ENCODE peak calls at places on chromosomes 13 and 19, in four cellular contexts. One of them, this sample, is unnamed.

GRCh38 chr13:39401091-39401647 is 201.8 kb downstream of the LHFPL6 start:
- DNase-seq in suprapubic skin: no peak
- DNase-seq in GM23338: no peak
- DNase-seq in H1: no peak
- DNase-seq in this sample: no peak

GRCh38 chr19:46115396-46116109 is 8.9 kb downstream of the IGFL3 start:
- DNase-seq in suprapubic skin: no peak
- DNase-seq in GM23338: no peak
- DNase-seq in H1: no peak
- DNase-seq in this sample: no peak

GRCh38 chr13:23946067-23946466 is 48.8 kb upstream of the C1QTNF9B start:
- DNase-seq in suprapubic skin: no peak
- DNase-seq in GM23338: no peak
- DNase-seq in H1: no peak
- DNase-seq in this sample: no peak

GRCh38 chr13:95644611-95645052 is at the start of gene DZIP1:
- DNase-seq in suprapubic skin: peak
- DNase-seq in GM23338: peak
- DNase-seq in H1: peak
- DNase-seq in this sample: no peak

GRCh38 chr19:20107301-20107700 is 29.5 kb downstream of the ZNF90 start:
- DNase-seq in suprapubic skin: no peak
- DNase-seq in GM23338: no peak
- DNase-seq in H1: no peak
- DNase-seq in this sample: no peak

GRCh38 chr19:43634877-43635560 is 4.6 kb downstream of the CADM4 start:
- DNase-seq in suprapubic skin: peak
- DNase-seq in GM23338: peak
- DNase-seq in H1: no peak
- DNase-seq in this sample: no peak

GRCh38 chr19:40718774-40719391 is 2.0 kb downstream of the ITPKC start:
- DNase-seq in suprapubic skin: peak
- DNase-seq in GM23338: peak
- DNase-seq in H1: no peak
- DNase-seq in this sample: no peak

GRCh38 chr19:13976446-13976845 is 24.1 kb downstream of the DCAF15 start:
- DNase-seq in suprapubic skin: no peak
- DNase-seq in GM23338: no peak
- DNase-seq in H1: no peak
- DNase-seq in this sample: no peak

GRCh38 chr19:55370305-55370988 is at the start of gene IL11:
- DNase-seq in suprapubic skin: no peak
- DNase-seq in GM23338: no peak
- DNase-seq in H1: no peak
- DNase-seq in this sample: no peak

GRCh38 chr13:99909097-99909835 is 62.3 kb downstream of the ZIC5 start:
- DNase-seq in suprapubic skin: no peak
- DNase-seq in GM23338: no peak
- DNase-seq in H1: no peak
- DNase-seq in this sample: no peak

GRCh38 chr13:25196971-25197370 is 24.9 kb upstream of the AMER2 start:
- DNase-seq in suprapubic skin: no peak
- DNase-seq in GM23338: no peak
- DNase-seq in H1: no peak
- DNase-seq in this sample: no peak

GRCh38 chr13:43303040-43303729 is 279.8 kb downstream of the DNAJC15 start:
- DNase-seq in suprapubic skin: no peak
- DNase-seq in GM23338: peak
- DNase-seq in H1: peak
- DNase-seq in this sample: no peak

GRCh38 chr13:113122571-113123225 is at the start of gene F10:
- DNase-seq in suprapubic skin: no peak
- DNase-seq in GM23338: peak
- DNase-seq in H1: no peak
- DNase-seq in this sample: no peak

GRCh38 chr13:25890671-25891212 is 161.1 kb downstream of the SHISA2 start:
- DNase-seq in suprapubic skin: no peak
- DNase-seq in GM23338: no peak
- DNase-seq in H1: no peak
- DNase-seq in this sample: no peak

GRCh38 chr13:95156208-95156607 is 145.0 kb downstream of the ABCC4 start:
- DNase-seq in suprapubic skin: no peak
- DNase-seq in GM23338: no peak
- DNase-seq in H1: no peak
- DNase-seq in this sample: no peak

GRCh38 chr19:3818479-3818878 is 32.3 kb upstream of the MATK start:
- DNase-seq in suprapubic skin: no peak
- DNase-seq in GM23338: no peak
- DNase-seq in H1: no peak
- DNase-seq in this sample: no peak
- TF ChIP-seq POLR2AphosphoS5 in suprapubic skin: no peak
- TF ChIP-seq POLR2AphosphoS5 in GM23338: no peak
- TF ChIP-seq POLR2AphosphoS5 in H1: no peak
- TF ChIP-seq POLR2AphosphoS5 in this sample: no peak

GRCh38 chr19:44848036-44848804 is 2.1 kb downstream of the NECTIN2 start:
- DNase-seq in suprapubic skin: peak
- DNase-seq in GM23338: peak
- DNase-seq in H1: no peak
- DNase-seq in this sample: peak
- TF ChIP-seq POLR2AphosphoS5 in suprapubic skin: no peak
- TF ChIP-seq POLR2AphosphoS5 in GM23338: no peak
- TF ChIP-seq POLR2AphosphoS5 in H1: peak
- TF ChIP-seq POLR2AphosphoS5 in this sample: no peak

GRCh38 chr13:40434516-40435397 is 231.7 kb downstream of the FOXO1 start:
- DNase-seq in suprapubic skin: no peak
- DNase-seq in GM23338: no peak
- DNase-seq in H1: no peak
- DNase-seq in this sample: no peak

GRCh38 chr13:40432018-40432978 is 234.1 kb downstream of the FOXO1 start:
- DNase-seq in suprapubic skin: no peak
- DNase-seq in GM23338: no peak
- DNase-seq in H1: no peak
- DNase-seq in this sample: no peak

GRCh38 chr13:40433577-40433976 is 232.9 kb downstream of the FOXO1 start:
- DNase-seq in suprapubic skin: no peak
- DNase-seq in GM23338: no peak
- DNase-seq in H1: no peak
- DNase-seq in this sample: no peak

GRCh38 chr13:40428354-40428753 is 238.1 kb downstream of the FOXO1 start:
- DNase-seq in suprapubic skin: no peak
- DNase-seq in GM23338: no peak
- DNase-seq in H1: no peak
- DNase-seq in this sample: no peak

DNA sequence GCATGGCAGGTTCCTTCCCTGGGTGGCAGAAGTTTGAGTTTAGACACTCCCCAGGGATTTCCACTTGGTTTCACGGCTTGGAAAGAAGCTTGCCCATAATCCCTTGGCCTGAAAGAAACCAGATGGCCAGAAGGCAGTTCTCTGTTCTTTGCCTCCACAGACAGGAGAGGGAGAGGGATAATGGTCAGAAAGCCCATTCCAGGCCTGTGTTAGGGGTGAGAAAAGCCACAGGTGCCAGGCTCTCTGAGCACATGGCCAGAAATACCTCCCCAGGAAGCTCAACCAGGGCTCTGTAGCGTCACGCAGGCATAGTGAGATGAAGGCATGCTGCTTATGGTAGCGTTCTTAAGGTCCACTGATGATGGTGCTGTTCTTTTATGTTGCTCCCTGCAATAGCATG is 236.2 kb downstream of the FOXO1 start:
- DNase-seq in suprapubic skin: no peak
- DNase-seq in GM23338: no peak
- DNase-seq in H1: no peak
- DNase-seq in this sample: no peak
- TF ChIP-seq POLR2AphosphoS5 in suprapubic skin: no peak
- TF ChIP-seq POLR2AphosphoS5 in GM23338: no peak
- TF ChIP-seq POLR2AphosphoS5 in H1: no peak
- TF ChIP-seq POLR2AphosphoS5 in this sample: no peak

DNA sequence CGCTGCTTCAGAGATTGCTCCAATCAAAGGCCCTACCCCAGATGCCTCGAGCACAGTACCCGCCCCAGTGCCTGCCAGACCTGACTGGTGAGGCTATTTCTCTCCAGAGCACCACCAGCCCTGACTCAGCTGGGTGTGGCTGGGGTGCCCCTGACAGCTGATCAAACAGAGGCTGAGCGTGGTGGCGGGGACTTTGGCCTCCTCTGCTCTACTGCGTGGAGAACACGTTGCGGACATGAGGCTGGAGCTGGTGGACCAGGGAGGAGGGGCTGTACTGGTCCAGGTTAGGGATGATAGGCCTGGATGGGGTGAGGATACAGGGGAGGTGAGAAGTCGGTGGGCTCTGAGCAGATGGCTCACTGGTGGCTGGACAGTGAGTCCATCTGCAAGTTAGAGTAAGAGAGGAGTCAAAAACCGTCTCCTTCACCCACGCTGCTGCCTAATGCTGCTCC is 3.5 kb upstream of the DOCK6 start:
- DNase-seq in suprapubic skin: no peak
- DNase-seq in GM23338: no peak
- DNase-seq in H1: no peak
- DNase-seq in this sample: no peak
- TF ChIP-seq POLR2AphosphoS5 in suprapubic skin: no peak
- TF ChIP-seq POLR2AphosphoS5 in GM23338: no peak
- TF ChIP-seq POLR2AphosphoS5 in H1: no peak
- TF ChIP-seq POLR2AphosphoS5 in this sample: no peak

GRCh38 chr19:47713046-47714021 is at the start of gene EHD2:
- DNase-seq in suprapubic skin: no peak
- DNase-seq in GM23338: peak
- DNase-seq in H1: no peak
- DNase-seq in this sample: no peak
- TF ChIP-seq POLR2AphosphoS5 in suprapubic skin: no peak
- TF ChIP-seq POLR2AphosphoS5 in GM23338: peak
- TF ChIP-seq POLR2AphosphoS5 in H1: no peak
- TF ChIP-seq POLR2AphosphoS5 in this sample: no peak

DNA sequence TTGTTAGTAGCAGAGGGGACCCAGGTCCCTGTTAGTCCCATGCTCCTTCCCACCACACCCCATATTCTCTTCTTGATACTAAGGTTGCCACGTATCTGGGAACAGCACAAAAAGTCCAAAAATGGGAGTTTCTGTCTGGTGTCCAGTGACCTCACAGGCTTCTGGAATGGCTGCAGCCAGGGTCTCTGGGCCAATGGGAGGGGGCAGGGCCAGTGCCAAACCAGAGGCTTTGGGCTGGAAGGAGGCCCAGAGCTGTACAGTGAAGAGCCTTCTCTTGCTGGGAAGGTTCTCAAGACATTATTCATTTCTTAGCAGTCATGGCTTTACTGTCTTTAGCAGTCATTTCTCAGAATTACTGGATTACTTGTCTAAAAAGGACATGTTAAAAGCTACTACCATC is 119.2 kb downstream of the FRY start:
- DNase-seq in suprapubic skin: peak
- DNase-seq in GM23338: no peak
- DNase-seq in H1: no peak
- DNase-seq in this sample: no peak
- TF ChIP-seq POLR2AphosphoS5 in suprapubic skin: no peak
- TF ChIP-seq POLR2AphosphoS5 in GM23338: no peak
- TF ChIP-seq POLR2AphosphoS5 in H1: no peak
- TF ChIP-seq POLR2AphosphoS5 in this sample: no peak

GRCh38 chr19:48676887-48677286 is 4.1 kb upstream of the NTN5 start:
- DNase-seq in suprapubic skin: no peak
- DNase-seq in GM23338: no peak
- DNase-seq in H1: no peak
- DNase-seq in this sample: no peak
- TF ChIP-seq POLR2AphosphoS5 in suprapubic skin: no peak
- TF ChIP-seq POLR2AphosphoS5 in GM23338: no peak
- TF ChIP-seq POLR2AphosphoS5 in H1: no peak
- TF ChIP-seq POLR2AphosphoS5 in this sample: no peak